ENCODE peak calls at places on chromosomes 1 and 21, in five cellular contexts. L is EL; U is iPS-NIHi11; O is effector memory CD8-positive, alpha-beta T cell; Z is T-helper 9 cell. Y is an unnamed sample.

GRCh38 chr1:58619286-58620054 is 42.4 kb upstream of the TACSTD2 start:
- DNase-seq in L (no peak), U (no peak), O (no peak), Z (no peak), Y (no peak)

GRCh38 chr1:233656700-233657099 is 42.8 kb downstream of the KCNK1 start:
- DNase-seq in L (no peak), U (no peak), O (no peak), Z (no peak), Y (no peak)

GRCh38 chr1:89363638-89364536 is at the start of gene GBP6:
- DNase-seq in L (no peak), U (no peak), O (no peak), Z (no peak), Y (no peak)

GRCh38 chr1:19650416-19651140 is 6.5 kb downstream of the NBL1 start:
- DNase-seq in L (no peak), U (no peak), O (no peak), Z (no peak), Y (no peak)

GRCh38 chr21:42799948-42800347 is 79.4 kb downstream of the WDR4 start:
- DNase-seq in L (no peak), U (no peak), O (no peak), Z (no peak), Y (no peak)

GRCh38 chr1:79006564-79006963 is at the start of gene ADGRL4:
- DNase-seq in L (peak), U (peak), O (no peak), Z (no peak), Y (no peak)

GRCh38 chr1:229452956-229453801 is 19.3 kb upstream of the ACTA1 start:
- DNase-seq in L (no peak), U (no peak), O (no peak), Z (no peak), Y (no peak)

GRCh38 chr1:170537798-170538503 is 6.0 kb downstream of the GORAB start:
- DNase-seq in L (peak), U (no peak), O (no peak), Z (no peak), Y (no peak)

GRCh38 chr1:185570962-185571361 is 163.2 kb upstream of the HMCN1 start:
- DNase-seq in L (no peak), U (no peak), O (no peak), Z (no peak), Y (no peak)

GRCh38 chr1:22848374-22848773 is 124.3 kb downstream of the LACTBL1 start:
- DNase-seq in L (no peak), U (no peak), O (no peak), Z (no peak), Y (no peak)

GRCh38 chr1:203682401-203683383 is 56.1 kb downstream of the ATP2B4 start:
- DNase-seq in L (no peak), U (no peak), O (peak), Z (peak), Y (no peak)

GRCh38 chr1:22096036-22096435 is 43.5 kb downstream of the CDC42 start:
- DNase-seq in L (no peak), U (no peak), O (no peak), Z (no peak), Y (no peak)

GRCh38 chr1:109763646-109764415 is at the start of gene EPS8L3:
- DNase-seq in L (no peak), U (no peak), O (no peak), Z (no peak), Y (no peak)

GRCh38 chr21:40622531-40622930 is 224.4 kb downstream of the DSCAM start:
- DNase-seq in L (no peak), U (peak), O (no peak), Z (no peak), Y (no peak)

GRCh38 chr1:156947818-156948525 is 27.5 kb downstream of the LRRC71 start:
- DNase-seq in L (no peak), U (no peak), O (no peak), Z (no peak), Y (no peak)

GRCh38 chr1:213986925-213987250 is 885 bp upstream of the PROX1 start:
- DNase-seq in L (no peak), U (no peak), O (no peak), Z (no peak), Y (no peak)

Y was measured in GOT3.